ENCODE peak calls at places on chromosomes 5 and 9, in four cellular contexts. X, A, V and I are unnamed samples.

GRCh38 chr5:30324083-30324482 is 869.4 kb upstream of the CDH6 start:
- DNase-seq in X (no peak), A (no peak), V (no peak), I (no peak)

GRCh38 chr9:130651221-130651620 is 13.2 kb upstream of the PRDM12 start:
- DNase-seq in X (no peak), A (no peak), V (no peak), I (no peak)

GRCh38 chr9:134283111-134283515 is 43.1 kb upstream of the RXRA start:
- DNase-seq in X (peak), A (no peak), V (no peak), I (no peak)

GRCh38 chr9:14096182-14096922 is 217.6 kb downstream of the NFIB start:
- DNase-seq in X (no peak), A (no peak), V (no peak), I (no peak)

GRCh38 chr9:93237535-93237934 is 53.6 kb downstream of the WNK2 start:
- DNase-seq in X (no peak), A (no peak), V (no peak), I (no peak)

GRCh38 chr5:10233505-10233904 is 16.2 kb downstream of the ATPSCKMT start:
- DNase-seq in X (no peak), A (no peak), V (no peak), I (no peak)

GRCh38 chr5:99061711-99062110 is 132.9 kb upstream of the CHD1 start:
- DNase-seq in X (no peak), A (no peak), V (no peak), I (no peak)

GRCh38 chr9:89175739-89176360 is 2.8 kb downstream of the SHC3 start:
- DNase-seq in X (no peak), A (no peak), V (no peak), I (no peak)

GRCh38 chr9:31674264-31674663 is 710.2 kb upstream of the ACO1 start:
- DNase-seq in X (no peak), A (no peak), V (no peak), I (no peak)

GRCh38 chr9:128053560-128053959 is 13.6 kb downstream of the NAIF1 start:
- DNase-seq in X (no peak), A (peak), V (no peak), I (peak)

GRCh38 chr5:1743061-1743768 is 56.4 kb downstream of the MRPL36 start:
- DNase-seq in X (peak), A (no peak), V (no peak), I (no peak)

GRCh38 chr5:122363623-122364022 is 51.6 kb downstream of the SNCAIP start:
- DNase-seq in X (no peak), A (no peak), V (no peak), I (no peak)

GRCh38 chr9:26310294-26310693 is 582.3 kb downstream of the CAAP1 start:
- DNase-seq in X (no peak), A (no peak), V (no peak), I (no peak)

GRCh38 chr9:37432020-37432419 is 9.5 kb downstream of the GRHPR start:
- DNase-seq in X (peak), A (no peak), V (no peak), I (no peak)

GRCh38 chr9:70415476-70415875 is 1.0 kb upstream of the KLF9 start:
- DNase-seq in X (no peak), A (no peak), V (no peak), I (no peak)

GRCh38 chr5:159874308-159874707 is 42.0 kb upstream of the ADRA1B start:
- DNase-seq in X (no peak), A (no peak), V (no peak), I (no peak)

GRCh38 chr5:17105744-17106450 is 111.5 kb upstream of the BASP1 start:
- DNase-seq in X (no peak), A (no peak), V (no peak), I (no peak)

GRCh38 chr9:113581865-113582697 is 118.6 kb downstream of the RGS3 start:
- DNase-seq in X (peak), A (peak), V (peak), I (peak)

GRCh38 chr5:149310947-149311675 is 34.2 kb upstream of the GRPEL2 start:
- DNase-seq in X (no peak), A (no peak), V (no peak), I (no peak)

GRCh38 chr9:20041717-20042116 is 252.9 kb upstream of the SLC24A2 start:
- DNase-seq in X (no peak), A (no peak), V (no peak), I (no peak)

GRCh38 chr9:87554976-87555375 is 57.3 kb downstream of the DAPK1 start:
- DNase-seq in X (no peak), A (no peak), V (no peak), I (no peak)

GRCh38 chr5:83844320-83845068 is 123.8 kb upstream of the HAPLN1 start:
- DNase-seq in X (no peak), A (no peak), V (no peak), I (no peak)

GRCh38 chr5:112886975-112887374 is 25.9 kb downstream of the SRP19 start:
- DNase-seq in X (no peak), A (no peak), V (no peak), I (no peak)

GRCh38 chr5:100794844-100795243 is 108.2 kb downstream of the ST8SIA4 start:
- DNase-seq in X (no peak), A (peak), V (no peak), I (no peak)

GRCh38 chr9:134025606-134026541 is 593 bp downstream of the BRD3OS start:
- DNase-seq in X (peak), A (no peak), V (peak), I (peak)

GRCh38 chr5:120684213-120684612 is 220.1 kb downstream of the PRR16 start:
- DNase-seq in X (no peak), A (no peak), V (no peak), I (no peak)

GRCh38 chr5:61686491-61687257 is 354.6 kb downstream of the ZSWIM6 start:
- DNase-seq in X (no peak), A (no peak), V (no peak), I (no peak)

GRCh38 chr9:134384811-134385479 is 58.7 kb downstream of the RXRA start:
- DNase-seq in X (no peak), A (no peak), V (no peak), I (no peak)

GRCh38 chr9:78319197-78320029 is 22.5 kb downstream of the PSAT1 start:
- DNase-seq in X (no peak), A (no peak), V (no peak), I (no peak)

GRCh38 chr5:40871177-40871576 is 30.0 kb downstream of the CARD6 start:
- DNase-seq in X (no peak), A (no peak), V (no peak), I (no peak)

GRCh38 chr9:37639109-37639748 is 11.5 kb upstream of the FRMPD1 start:
- DNase-seq in X (no peak), A (no peak), V (no peak), I (no peak)

GRCh38 chr5:107285772-107286171 is 385.0 kb downstream of the EFNA5 start:
- DNase-seq in X (no peak), A (no peak), V (no peak), I (no peak)

GRCh38 chr5:140801494-140801841 is 611 bp downstream of the PCDHA3 start:
- DNase-seq in X (no peak), A (no peak), V (no peak), I (no peak)

GRCh38 chr5:113166710-113167366 is 190.2 kb downstream of the DCP2 start:
- DNase-seq in X (no peak), A (no peak), V (no peak), I (no peak)

GRCh38 chr5:177349762-177350161 is 1.7 kb downstream of the LMAN2 start:
- DNase-seq in X (no peak), A (no peak), V (no peak), I (no peak)

GRCh38 chr9:21316032-21316842 is 11.1 kb upstream of the IFNA5 start:
- DNase-seq in X (no peak), A (no peak), V (no peak), I (no peak)

GRCh38 chr5:136018814-136019777 is 9.7 kb upstream of the TGFBI start:
- DNase-seq in X (peak), A (no peak), V (no peak), I (no peak)
- TF ChIP-seq CTCF in X (peak), A (no peak), V (no peak), I (no peak)

GRCh38 chr9:129558551-129559505 is 62.1 kb downstream of the C9orf50 start:
- DNase-seq in X (no peak), A (no peak), V (no peak), I (no peak)
- H3K27ac ChIP-seq in X (no peak), A (no peak), V (no peak), I (no peak)

DNA sequence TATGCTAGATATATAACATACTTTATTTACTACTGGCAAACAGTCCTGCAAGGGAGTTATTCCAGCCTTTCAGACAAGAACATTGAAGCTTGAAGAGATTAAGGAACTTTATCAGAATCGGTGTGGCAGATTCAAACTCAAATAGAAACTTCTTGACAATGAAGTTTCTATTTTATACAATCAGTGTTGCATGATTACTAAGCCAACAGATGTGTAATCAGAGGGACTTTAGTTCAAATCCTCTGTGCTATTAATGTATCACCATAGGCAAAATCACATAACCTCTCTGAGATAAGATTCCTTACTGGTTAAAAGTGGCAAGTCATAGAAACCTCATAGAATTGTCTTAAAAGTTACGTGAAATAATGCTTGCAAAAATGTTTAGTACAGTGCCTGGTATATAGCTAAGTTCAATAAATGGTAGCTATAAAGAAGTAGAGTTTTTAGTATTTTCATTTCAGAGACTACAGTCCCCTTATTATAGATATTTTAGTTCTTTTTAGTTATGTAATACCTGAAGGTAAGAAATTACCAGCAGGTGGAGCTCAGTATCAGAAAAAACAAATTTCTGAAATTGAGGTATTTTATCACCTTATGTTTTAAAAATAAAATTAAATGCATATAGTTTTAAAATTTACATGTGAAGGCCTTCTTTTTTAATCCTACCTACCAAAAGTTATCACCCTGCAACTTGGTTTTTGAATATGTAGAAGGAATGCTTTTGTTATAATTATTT is 172.1 kb downstream of the FER start:
- DNase-seq in X (no peak), A (no peak), V (peak), I (no peak)
- TF ChIP-seq CTCF in X (no peak), A (no peak), V (peak), I (no peak)

GRCh38 chr5:59275170-59275536 is 618.4 kb downstream of the PDE4D start:
- DNase-seq in X (no peak), A (no peak), V (no peak), I (no peak)
- H3K27ac ChIP-seq in X (peak), A (peak), V (no peak), I (peak)

GRCh38 chr9:81465468-81466002 is 223.8 kb downstream of the TLE1 start:
- DNase-seq in X (no peak), A (no peak), V (no peak), I (no peak)
- TF ChIP-seq CTCF in X (no peak), A (no peak), V (no peak), I (no peak)

DNA sequence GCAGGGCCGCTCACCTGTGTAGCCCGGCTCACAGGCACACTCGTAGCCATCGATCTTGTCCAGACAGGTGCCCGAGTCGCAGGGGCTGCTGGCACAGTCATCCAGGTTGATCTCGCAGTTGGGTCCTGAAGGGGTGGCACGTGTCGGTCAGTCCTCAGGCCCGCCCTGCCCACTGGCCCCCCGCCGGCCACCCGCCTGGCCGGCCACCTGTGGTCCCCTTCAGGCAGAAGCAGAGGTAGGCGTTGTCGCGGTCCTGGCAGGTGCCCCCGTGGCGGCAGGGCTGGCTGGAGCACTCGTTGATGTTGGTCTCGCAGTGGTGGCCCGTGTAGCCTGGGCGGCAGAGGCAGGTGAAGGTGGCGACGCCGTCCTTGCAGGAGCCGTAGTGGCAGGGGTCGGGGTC is 30.6 kb downstream of the NOTCH1 start:
- DNase-seq in X (no peak), A (no peak), V (no peak), I (no peak)
- H3K27ac ChIP-seq in X (no peak), A (peak), V (no peak), I (no peak)

GRCh38 chr5:132293066-132293991 is 865 bp upstream of the SLC22A4 start:
- DNase-seq in X (peak), A (peak), V (no peak), I (peak)
- TF ChIP-seq CTCF in X (no peak), A (no peak), V (no peak), I (peak)

DNA sequence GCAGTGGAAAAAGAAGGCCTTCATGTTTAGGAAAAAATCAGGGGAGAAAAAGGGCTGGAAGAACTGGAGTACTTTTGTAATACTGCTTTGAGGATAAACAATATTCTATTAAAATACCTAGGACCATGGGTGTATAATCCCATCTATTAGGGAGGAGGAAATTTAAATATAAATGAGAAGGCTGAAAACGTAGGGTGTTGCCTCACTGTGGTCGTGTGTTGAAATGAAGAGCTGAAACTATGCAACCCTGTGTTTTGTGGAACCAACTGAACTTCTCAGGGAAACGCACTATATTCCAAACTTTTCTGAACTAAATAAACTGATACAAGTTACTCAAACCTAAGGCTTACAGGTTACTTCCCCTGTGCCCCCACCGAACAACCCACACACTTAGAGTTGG is 4.6 kb upstream of the CNTLN start:
- DNase-seq in X (no peak), A (no peak), V (no peak), I (no peak)
- H3K27ac ChIP-seq in X (no peak), A (no peak), V (no peak), I (no peak)

DNA sequence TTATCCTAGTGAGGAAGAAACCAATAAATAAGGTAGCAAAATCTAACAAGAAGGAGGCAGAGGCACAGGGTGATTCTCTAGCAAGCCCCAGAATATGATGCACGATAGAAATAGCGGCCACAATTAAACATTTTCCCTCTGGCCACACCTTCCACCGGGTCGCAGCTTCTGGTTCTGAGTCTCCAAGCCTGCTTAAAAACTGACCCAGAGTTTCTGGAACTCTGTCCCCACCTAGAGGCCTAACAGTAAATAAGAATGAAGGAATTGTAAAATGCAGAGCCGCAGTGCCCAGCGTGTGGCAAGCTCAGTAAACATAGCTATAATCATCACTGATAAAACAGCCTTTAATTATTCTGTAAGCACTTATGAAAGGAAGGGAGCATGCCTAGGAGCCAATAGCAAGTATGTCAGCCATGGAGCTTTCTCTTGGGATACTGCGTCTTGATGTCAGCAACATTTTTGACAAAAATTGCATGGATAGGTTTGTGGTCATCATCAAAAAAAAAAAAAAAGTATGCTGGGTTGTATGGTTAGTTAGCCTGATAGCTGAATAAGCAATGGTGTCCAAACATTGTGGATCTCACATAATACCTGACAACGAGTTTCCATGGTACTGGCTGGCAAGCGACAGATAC is 465.5 kb downstream of the DNAH5 start:
- DNase-seq in X (no peak), A (no peak), V (peak), I (no peak)
- TF ChIP-seq CTCF in X (no peak), A (no peak), V (peak), I (peak)

DNA sequence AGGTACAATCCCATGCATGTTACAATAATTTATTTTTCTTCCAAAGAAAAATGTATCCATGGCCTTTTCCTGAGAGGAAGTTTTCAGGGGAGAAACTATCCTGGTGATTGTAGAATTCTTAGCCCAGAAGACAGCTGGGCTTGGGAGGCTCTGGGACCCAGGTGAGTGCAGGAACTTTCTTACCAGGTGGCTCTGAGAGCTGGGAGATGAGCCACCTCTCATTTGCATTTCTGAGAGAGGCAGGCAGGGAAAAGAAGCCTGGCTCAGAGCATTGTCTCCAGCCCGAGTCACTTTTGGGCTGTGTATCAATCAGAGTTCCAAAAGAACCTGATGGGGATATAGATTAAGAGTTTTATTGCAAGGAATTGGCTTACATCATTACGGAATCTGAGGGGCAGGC is 52.7 kb downstream of the ALG2 start:
- DNase-seq in X (no peak), A (no peak), V (no peak), I (no peak)
- H3K27ac ChIP-seq in X (no peak), A (no peak), V (no peak), I (no peak)